ENCODE peak calls at places on chromosomes 2 and 18, in four cellular contexts. V is globus pallidus; Y is activated CD8-positive, alpha-beta memory T cell treated with anti-CD3 and anti-CD28 coated beads, Interleukin-2, amount 10 ng/mL, durations not matched to agents 7 days and 5 days; M is memory B cell. A is an unnamed sample.

GRCh38 chr2:1405124-1405523 is 8.1 kb upstream of the TPO start:
- DNase-seq in M (no peak), Y (no peak), V (no peak), A (no peak)

GRCh38 chr18:35949903-35950627 is 22.4 kb upstream of the RMP24 start:
- DNase-seq in Y (peak), M (peak), V (peak), A (peak)

GRCh38 chr2:7180641-7181370 is 263.6 kb downstream of the RNF144A start:
- DNase-seq in V (peak), Y (no peak), M (no peak), A (no peak)

GRCh38 chr2:18437909-18438308 is 122.5 kb downstream of the RDH14 start:
- DNase-seq in V (no peak), Y (no peak), M (no peak), A (no peak)

GRCh38 chr2:47211497-47212011 is 56.4 kb upstream of the STPG4 start:
- DNase-seq in Y (no peak), V (no peak), M (no peak), A (no peak)

GRCh38 chr2:120161190-120161589 is 62.0 kb downstream of the TMEM185B start:
- DNase-seq in Y (no peak), M (no peak), V (no peak), A (no peak)

GRCh38 chr18:4691836-4692235 is 236.7 kb upstream of the DLGAP1 start:
- DNase-seq in M (no peak), Y (no peak), V (no peak), A (no peak)

GRCh38 chr2:75190271-75190990 is 8.9 kb downstream of the TACR1 start:
- DNase-seq in Y (no peak), V (no peak), M (no peak), A (no peak)

GRCh38 chr18:42614619-42615293 is 500.7 kb downstream of the RIT2 start:
- DNase-seq in M (no peak), Y (no peak), V (peak), A (no peak)

GRCh38 chr2:175057078-175057685 is 52.0 kb upstream of the CHN1 start:
- DNase-seq in V (no peak), Y (no peak), M (no peak), A (no peak)

GRCh38 chr2:19878268-19879046 is 23.3 kb downstream of the TTC32 start:
- DNase-seq in V (no peak), M (no peak), Y (no peak), A (no peak)

GRCh38 chr2:38406597-38407110 is 29.6 kb upstream of the ATL2 start:
- DNase-seq in Y (no peak), V (no peak), M (no peak), A (no peak)

GRCh38 chr2:237729681-237730475 is 68.7 kb upstream of the RBM44 start:
- DNase-seq in M (no peak), V (no peak), Y (no peak), A (no peak)

GRCh38 chr2:162677476-162677875 is 161.1 kb downstream of the KCNH7 start:
- DNase-seq in Y (no peak), M (no peak), V (no peak), A (no peak)

GRCh38 chr2:58428553-58429284 is 187.6 kb upstream of the FANCL start:
- DNase-seq in Y (no peak), M (no peak), V (peak), A (no peak)

GRCh38 chr18:23177433-23178072 is 42.3 kb downstream of the CABLES1 start:
- DNase-seq in V (no peak), Y (no peak), M (no peak), A (no peak)

GRCh38 chr2:226611196-226611943 is 188.2 kb downstream of the IRS1 start:
- DNase-seq in V (no peak), Y (no peak), M (no peak), A (no peak)

GRCh38 chr2:12106440-12107080 is 360.1 kb downstream of the LPIN1 start:
- DNase-seq in M (no peak), V (no peak), Y (peak), A (no peak)

GRCh38 chr2:106953236-106953635 is 67.3 kb upstream of the ST6GAL2 start:
- DNase-seq in V (no peak), Y (no peak), M (no peak), A (no peak)

GRCh38 chr2:164976301-164976700 is 21.0 kb upstream of the SLC38A11 start:
- DNase-seq in Y (no peak), V (no peak), M (no peak), A (no peak)

GRCh38 chr18:25349131-25349925 is 2.6 kb downstream of the ZNF521 start:
- DNase-seq in V (peak), Y (no peak), M (no peak), A (peak)

GRCh38 chr2:40450066-40450841 is 1.6 kb downstream of the SLC8A1 start:
- DNase-seq in V (peak), M (no peak), Y (no peak), A (no peak)

GRCh38 chr2:152387046-152387445 is 52.1 kb downstream of the FMNL2 start:
- DNase-seq in Y (no peak), M (no peak), V (no peak), A (no peak)

GRCh38 chr2:228581731-228582130 is 400.2 kb upstream of the SPHKAP start:
- DNase-seq in V (no peak), M (no peak), Y (no peak), A (no peak)

GRCh38 chr2:216991563-216991962 is 131.7 kb upstream of the TNP1 start:
- DNase-seq in Y (no peak), V (no peak), M (no peak), A (no peak)

A was measured in GM12892.